ENCODE peak calls at places on chromosomes 11 and 22, in six cellular contexts. One of them, this sample, is unnamed.
A peak's percentile ranks its signal among the peaks of the same experiment; 100 is the strongest.

GRCh38 chr11:63614136-63614664 is at the start of gene PLAAT3:
- DNase-seq in DMS 273 treated with DMSO at 0.1 percent for 48 hours: peak; percentile 23
- DNase-seq in putamen: peak; percentile 83
- DNase-seq in mesendoderm: peak; percentile 78
- DNase-seq in GM23338: peak; percentile 87
- DNase-seq in dorsolateral prefrontal cortex: peak; percentile 47
- DNase-seq in this sample: peak; percentile 67

GRCh38 chr11:48169259-48169658 is 47.4 kb upstream of the OR4B1 start:
- DNase-seq in putamen: no peak
- DNase-seq in mesendoderm: no peak
- DNase-seq in GM23338: no peak
- DNase-seq in dorsolateral prefrontal cortex: no peak
- DNase-seq in DMS 273 treated with DMSO at 0.1 percent for 48 hours: no peak
- DNase-seq in this sample: no peak

GRCh38 chr11:130068546-130068985 is 1.1 kb upstream of the APLP2 start:
- DNase-seq in putamen: no peak
- DNase-seq in GM23338: peak; percentile 60
- DNase-seq in mesendoderm: no peak
- DNase-seq in dorsolateral prefrontal cortex: no peak
- DNase-seq in DMS 273 treated with DMSO at 0.1 percent for 48 hours: no peak
- DNase-seq in this sample: no peak

GRCh38 chr11:44938066-44938691 is 12.5 kb downstream of the TP53I11 start:
- DNase-seq in DMS 273 treated with DMSO at 0.1 percent for 48 hours: no peak
- DNase-seq in putamen: no peak
- DNase-seq in mesendoderm: no peak
- DNase-seq in dorsolateral prefrontal cortex: no peak
- DNase-seq in GM23338: no peak
- DNase-seq in this sample: no peak

GRCh38 chr11:110424775-110425444 is 4.8 kb upstream of the FDX1 start:
- DNase-seq in dorsolateral prefrontal cortex: no peak
- DNase-seq in putamen: no peak
- DNase-seq in mesendoderm: no peak
- DNase-seq in GM23338: no peak
- DNase-seq in DMS 273 treated with DMSO at 0.1 percent for 48 hours: no peak
- DNase-seq in this sample: no peak

GRCh38 chr11:66869471-66869870 is 12.6 kb downstream of the LRFN4 start:
- DNase-seq in dorsolateral prefrontal cortex: no peak
- DNase-seq in DMS 273 treated with DMSO at 0.1 percent for 48 hours: no peak
- DNase-seq in GM23338: no peak
- DNase-seq in mesendoderm: no peak
- DNase-seq in putamen: no peak
- DNase-seq in this sample: no peak

GRCh38 chr11:131572423-131572822 is 202.0 kb downstream of the NTM start:
- DNase-seq in DMS 273 treated with DMSO at 0.1 percent for 48 hours: no peak
- DNase-seq in dorsolateral prefrontal cortex: no peak
- DNase-seq in putamen: no peak
- DNase-seq in GM23338: no peak
- DNase-seq in mesendoderm: no peak
- DNase-seq in this sample: no peak

GRCh38 chr22:46106279-46107022 is 43.9 kb upstream of the PPARA start:
- DNase-seq in GM23338: no peak
- DNase-seq in dorsolateral prefrontal cortex: no peak
- DNase-seq in mesendoderm: no peak
- DNase-seq in putamen: no peak
- DNase-seq in DMS 273 treated with DMSO at 0.1 percent for 48 hours: no peak
- DNase-seq in this sample: no peak

GRCh38 chr11:104198576-104198975 is 34.6 kb upstream of the PDGFD start:
- DNase-seq in putamen: no peak
- DNase-seq in DMS 273 treated with DMSO at 0.1 percent for 48 hours: peak; percentile 45
- DNase-seq in dorsolateral prefrontal cortex: no peak
- DNase-seq in mesendoderm: no peak
- DNase-seq in GM23338: no peak
- DNase-seq in this sample: no peak

GRCh38 chr11:111148116-111148515 is 97.4 kb upstream of the POU2AF2 start:
- DNase-seq in mesendoderm: no peak
- DNase-seq in GM23338: no peak
- DNase-seq in DMS 273 treated with DMSO at 0.1 percent for 48 hours: peak; percentile 11
- DNase-seq in dorsolateral prefrontal cortex: no peak
- DNase-seq in putamen: no peak
- DNase-seq in this sample: no peak

GRCh38 chr11:15765530-15765929 is 590.8 kb downstream of the SOX6 start:
- DNase-seq in dorsolateral prefrontal cortex: no peak
- DNase-seq in GM23338: no peak
- DNase-seq in mesendoderm: no peak
- DNase-seq in putamen: no peak
- DNase-seq in DMS 273 treated with DMSO at 0.1 percent for 48 hours: no peak
- DNase-seq in this sample: no peak

GRCh38 chr22:21736084-21736642 is 569 bp upstream of the YPEL1 start:
- DNase-seq in putamen: no peak
- DNase-seq in mesendoderm: no peak
- DNase-seq in DMS 273 treated with DMSO at 0.1 percent for 48 hours: no peak
- DNase-seq in GM23338: no peak
- DNase-seq in dorsolateral prefrontal cortex: no peak
- DNase-seq in this sample: peak; percentile 16

GRCh38 chr11:99260696-99261095 is 239.9 kb downstream of the CNTN5 start:
- DNase-seq in mesendoderm: peak; percentile 95
- DNase-seq in GM23338: peak; percentile 64
- DNase-seq in dorsolateral prefrontal cortex: no peak
- DNase-seq in putamen: no peak
- DNase-seq in DMS 273 treated with DMSO at 0.1 percent for 48 hours: no peak
- DNase-seq in this sample: no peak

GRCh38 chr11:11414996-11415395 is 61.9 kb upstream of the CSNK2A3 start:
- DNase-seq in putamen: no peak
- DNase-seq in GM23338: no peak
- DNase-seq in dorsolateral prefrontal cortex: no peak
- DNase-seq in DMS 273 treated with DMSO at 0.1 percent for 48 hours: no peak
- DNase-seq in mesendoderm: no peak
- DNase-seq in this sample: no peak

GRCh38 chr11:62179995-62180394 is 10.0 kb upstream of the SCGB1D1 start:
- DNase-seq in DMS 273 treated with DMSO at 0.1 percent for 48 hours: no peak
- DNase-seq in mesendoderm: no peak
- DNase-seq in putamen: no peak
- DNase-seq in dorsolateral prefrontal cortex: no peak
- DNase-seq in GM23338: no peak
- DNase-seq in this sample: no peak

GRCh38 chr22:24593810-24594568 is 1.1 kb upstream of the LRRC75B start:
- DNase-seq in GM23338: no peak
- DNase-seq in dorsolateral prefrontal cortex: no peak
- DNase-seq in putamen: no peak
- DNase-seq in mesendoderm: no peak
- DNase-seq in DMS 273 treated with DMSO at 0.1 percent for 48 hours: no peak
- DNase-seq in this sample: peak; percentile 79

GRCh38 chr11:118911880-118912741 is 13.6 kb downstream of the BCL9L start:
- DNase-seq in mesendoderm: peak; percentile 99
- DNase-seq in DMS 273 treated with DMSO at 0.1 percent for 48 hours: no peak
- DNase-seq in GM23338: peak; percentile 99
- DNase-seq in putamen: no peak
- DNase-seq in dorsolateral prefrontal cortex: no peak
- DNase-seq in this sample: peak; percentile 67

GRCh38 chr11:57311109-57311936 is 13.4 kb downstream of the TNKS1BP1 start:
- DNase-seq in GM23338: peak; percentile 97
- DNase-seq in DMS 273 treated with DMSO at 0.1 percent for 48 hours: peak; percentile 50
- DNase-seq in dorsolateral prefrontal cortex: no peak
- DNase-seq in mesendoderm: peak; percentile 98
- DNase-seq in putamen: peak; percentile 34
- DNase-seq in this sample: peak; percentile 93

GRCh38 chr11:125390949-125391348 is 105.1 kb downstream of the FEZ1 start:
- DNase-seq in mesendoderm: peak; percentile 92
- DNase-seq in putamen: no peak
- DNase-seq in DMS 273 treated with DMSO at 0.1 percent for 48 hours: no peak
- DNase-seq in dorsolateral prefrontal cortex: no peak
- DNase-seq in GM23338: peak; percentile 55
- DNase-seq in this sample: no peak

GRCh38 chr11:44470849-44471248 is 94.6 kb upstream of the CD82 start:
- DNase-seq in GM23338: no peak
- DNase-seq in DMS 273 treated with DMSO at 0.1 percent for 48 hours: no peak
- DNase-seq in mesendoderm: no peak
- DNase-seq in dorsolateral prefrontal cortex: no peak
- DNase-seq in putamen: no peak
- DNase-seq in this sample: peak; percentile 13

This sample was measured in mucosa of gallbladder.